ENCODE peak calls at places on chromosome 4, in five cellular contexts. B is glutamatergic neuron, I is GM13977, E is left ventricle myocardium inferior, K is stomach. D is an unnamed sample.

GRCh38 chr4:57190651-57191481 is 80.7 kb upstream of the IGFBP7 start:
- DNase-seq in B (peak), I (peak), K (no peak), E (no peak), D (peak)

GRCh38 chr4:163606885-163607284 is 112.4 kb downstream of the TMA16 start:
- DNase-seq in I (no peak), B (no peak), E (no peak), K (no peak), D (no peak)

GRCh38 chr4:187602339-187603092 is 393.1 kb upstream of the ZFP42 start:
- DNase-seq in K (no peak), I (no peak), B (no peak), E (no peak), D (no peak)

GRCh38 chr4:98682719-98683118 is 24.3 kb upstream of the TSPAN5 start:
- DNase-seq in B (no peak), I (no peak), E (no peak), K (no peak), D (no peak)

GRCh38 chr4:41204400-41204978 is 9.9 kb downstream of the APBB2 start:
- DNase-seq in E (peak), K (peak), I (no peak), B (no peak), D (no peak)

GRCh38 chr4:59553063-59553738 is 1646.9 kb upstream of the ADGRL3 start:
- DNase-seq in I (peak), K (no peak), B (no peak), E (no peak), D (peak)

GRCh38 chr4:187475901-187476300 is 519.7 kb upstream of the ZFP42 start:
- DNase-seq in I (no peak), E (no peak), B (no peak), K (no peak), D (no peak)

GRCh38 chr4:106317815-106318214 is 1.5 kb downstream of the AIMP1 start:
- DNase-seq in B (no peak), I (no peak), K (no peak), E (no peak), D (no peak)

GRCh38 chr4:21819086-21819485 is 129.5 kb downstream of the KCNIP4 start:
- DNase-seq in K (no peak), I (no peak), B (no peak), E (peak), D (no peak)

GRCh38 chr4:108370826-108371225 is 202.1 kb upstream of the LEF1 start:
- DNase-seq in K (no peak), E (no peak), B (no peak), I (no peak), D (no peak)

GRCh38 chr4:72767903-72768817 is 199.1 kb upstream of the ADAMTS3 start:
- DNase-seq in K (no peak), E (no peak), B (no peak), I (no peak), D (no peak)

GRCh38 chr4:57550143-57550542 is 440.0 kb upstream of the IGFBP7 start:
- DNase-seq in I (no peak), B (no peak), E (no peak), K (no peak), D (no peak)

GRCh38 chr4:31228068-31228467 is 507.9 kb downstream of the PCDH7 start:
- DNase-seq in I (no peak), E (no peak), K (no peak), B (no peak), D (no peak)

GRCh38 chr4:3686746-3687145 is 79.4 kb upstream of the ADRA2C start:
- DNase-seq in K (no peak), B (no peak), I (no peak), E (no peak), D (no peak)

GRCh38 chr4:42306221-42307109 is 90.8 kb upstream of the SHISA3 start:
- DNase-seq in E (peak), B (peak), I (no peak), K (no peak), D (no peak)

GRCh38 chr4:4858527-4858926 is 938 bp upstream of the MSX1 start:
- DNase-seq in K (no peak), E (no peak), B (peak), I (no peak), D (no peak)

GRCh38 chr4:4860381-4860802 is 927 bp downstream of the MSX1 start:
- DNase-seq in E (no peak), K (no peak), I (peak), B (peak), D (no peak)

GRCh38 chr4:4860803-4861591 is 1.5 kb downstream of the MSX1 start:
- DNase-seq in I (peak), E (peak), B (peak), K (no peak), D (no peak)

GRCh38 chr4:4859010-4859798 is at the start of gene MSX1:
- DNase-seq in I (peak), E (peak), B (peak), K (peak), D (peak)

GRCh38 chr4:4859799-4860380 is 425 bp downstream of the MSX1 start:
- DNase-seq in B (peak), K (no peak), E (no peak), I (peak), D (no peak)
- TF ChIP-seq CTCF in B (no peak), K (no peak), E (no peak), I (no peak), D (no peak)

GRCh38 chr4:876780-877179 is 50.9 kb upstream of the CPLX1 start:
- DNase-seq in E (no peak), K (no peak), B (peak), I (no peak), D (no peak)
- TF ChIP-seq CTCF in E (no peak), K (no peak), B (peak), I (peak), D (no peak)

GRCh38 chr4:15897577-15897976 is 41.0 kb downstream of the FGFBP1 start:
- DNase-seq in B (no peak), I (no peak), K (no peak), E (no peak), D (no peak)

GRCh38 chr4:15899511-15899910 is 39.0 kb downstream of the FGFBP1 start:
- DNase-seq in B (no peak), I (no peak), E (no peak), K (no peak), D (no peak)

GRCh38 chr4:15901996-15902395 is 36.5 kb downstream of the FGFBP1 start:
- DNase-seq in E (no peak), B (no peak), I (no peak), K (no peak), D (no peak)

GRCh38 chr4:15895517-15895916 is 43.0 kb downstream of the FGFBP1 start:
- DNase-seq in B (peak), I (no peak), K (no peak), E (no peak), D (no peak)

GRCh38 chr4:15898902-15899301 is 39.6 kb downstream of the FGFBP1 start:
- DNase-seq in B (no peak), I (no peak), K (no peak), E (no peak), D (no peak)
- TF ChIP-seq CTCF in B (no peak), I (no peak), K (no peak), E (no peak), D (no peak)

DNA sequence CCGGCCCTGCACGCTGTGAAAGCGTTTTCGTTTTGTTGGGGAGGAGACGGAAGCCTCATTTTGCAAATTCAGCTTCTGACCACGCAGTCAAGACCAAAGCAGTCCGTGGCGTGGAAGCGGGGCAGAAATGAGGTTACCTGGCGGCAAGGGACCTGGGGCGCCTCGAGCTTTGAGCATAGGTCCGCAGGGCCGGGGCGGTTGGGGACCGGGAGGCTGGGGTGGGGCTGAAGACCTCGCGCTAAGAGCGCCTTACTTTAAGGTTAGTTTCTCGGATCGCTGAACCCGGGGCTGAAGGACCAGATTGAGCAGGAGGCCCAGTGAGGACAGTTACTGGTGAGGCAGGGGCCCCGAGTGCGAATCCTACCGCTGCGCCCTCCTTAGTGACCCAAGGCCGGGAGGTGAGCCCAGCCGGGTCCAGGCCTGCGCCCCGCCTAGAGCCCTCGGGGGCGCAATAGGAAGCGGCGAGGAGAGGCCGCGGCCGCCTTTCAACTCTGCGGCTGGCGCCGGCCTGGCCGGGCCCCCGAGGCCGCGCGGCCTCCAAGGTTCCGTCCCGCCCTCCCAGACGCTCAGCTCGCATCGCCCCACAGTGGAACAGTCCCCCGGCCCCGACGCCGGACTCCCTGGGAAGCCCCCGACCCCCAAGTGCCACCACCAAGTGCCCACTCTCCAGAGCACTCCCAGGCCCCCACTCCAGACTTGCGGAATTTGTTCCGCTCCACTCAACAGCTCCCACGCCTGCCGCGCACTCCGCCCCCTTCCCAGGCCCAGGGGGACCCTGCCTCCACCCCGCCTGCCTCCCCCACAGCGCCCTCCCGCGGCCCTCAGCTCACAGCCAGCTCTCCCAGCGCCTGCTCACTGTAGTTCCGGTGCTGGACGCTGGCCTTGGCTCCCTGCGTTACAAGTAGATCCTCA is 7.6 kb downstream of the MSX1 start:
- DNase-seq in I (peak), K (no peak), B (peak), E (no peak), D (no peak)
- TF ChIP-seq CTCF in I (peak), K (no peak), B (no peak), E (peak), D (no peak)

DNA sequence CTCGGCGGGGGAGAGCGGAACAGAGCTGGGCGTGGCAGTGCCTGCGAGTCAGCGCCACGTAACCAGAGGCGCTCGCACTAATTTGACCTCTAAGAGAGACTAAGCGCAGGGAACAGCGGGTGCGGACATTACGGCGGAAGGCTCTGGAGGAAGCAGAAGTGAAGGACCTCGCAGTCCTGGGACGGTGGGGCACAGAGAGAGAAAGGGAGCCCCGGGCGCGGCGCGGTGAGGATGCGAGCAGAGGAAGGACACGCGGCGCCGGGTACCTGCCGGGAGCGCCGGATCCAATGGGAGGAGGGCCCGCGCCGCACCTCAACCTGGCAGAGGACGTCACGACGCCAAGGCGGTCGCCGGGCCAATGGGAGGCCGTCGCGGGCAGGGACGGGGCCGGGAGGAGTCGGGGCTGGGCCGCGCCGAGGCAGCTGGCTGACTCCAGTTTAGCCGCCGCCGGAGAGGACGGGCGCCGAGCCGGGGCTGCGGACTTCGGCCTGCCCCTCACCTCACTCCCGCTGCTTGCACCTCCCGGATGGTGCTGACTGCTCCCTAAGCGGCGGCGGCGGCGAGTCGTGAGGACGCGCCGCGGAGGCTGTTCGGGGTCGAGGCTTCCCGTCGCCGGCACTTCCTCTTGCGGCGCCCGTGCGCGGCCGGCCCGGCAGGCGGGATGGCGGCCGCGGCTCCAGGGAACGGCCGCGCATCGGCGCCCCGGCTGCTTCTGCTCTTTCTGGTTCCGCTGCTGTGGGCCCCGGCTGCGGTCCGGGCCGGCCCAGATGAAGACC is at the start of gene TMEM165:
- DNase-seq in B (peak), K (peak), I (peak), E (peak), D (peak)
- TF ChIP-seq CTCF in B (peak), K (no peak), I (no peak), E (no peak), D (no peak)

GRCh38 chr4:185867770-185868169 is 55.8 kb upstream of the SORBS2 start:
- DNase-seq in B (no peak), I (no peak), K (no peak), E (no peak), D (no peak)
- TF ChIP-seq CTCF in B (no peak), I (no peak), K (no peak), E (no peak), D (no peak)

GRCh38 chr4:164931551-164932324 is 45.7 kb downstream of the TRIM61 start:
- DNase-seq in I (no peak), K (no peak), E (no peak), B (no peak), D (no peak)

GRCh38 chr4:164935363-164935762 is 42.1 kb downstream of the TRIM61 start:
- DNase-seq in E (no peak), K (no peak), I (peak), B (no peak), D (peak)

GRCh38 chr4:164933244-164933643 is 44.2 kb downstream of the TRIM61 start:
- DNase-seq in K (no peak), I (no peak), B (no peak), E (no peak), D (no peak)

GRCh38 chr4:164943192-164943591 is 34.3 kb downstream of the TRIM61 start:
- DNase-seq in E (no peak), B (no peak), I (no peak), K (no peak), D (no peak)

GRCh38 chr4:164937576-164938270 is 39.7 kb downstream of the TRIM61 start:
- DNase-seq in E (no peak), I (no peak), K (no peak), B (no peak), D (peak)
- TF ChIP-seq CTCF in E (no peak), I (peak), K (no peak), B (no peak), D (peak)